ENCODE peak calls at places on chromosomes 3 and 15, in nine cellular contexts. G is fibroblast of mammary gland, Z is body of pancreas, J is tibial nerve, W is AG09309, T is astrocyte of the cerebellum, C is HFF-Myc, L is small intestine, M is GM23338. H is an unnamed sample.

GRCh38 chr3:156642750-156643728 is 31.4 kb upstream of the TIPARP start:
- DNase-seq in G (no peak), Z (no peak), J (no peak), W (no peak), T (no peak), C (no peak), L (no peak), M (peak), H (no peak)

GRCh38 chr3:184255291-184256039 is 5.9 kb downstream of the CAMK2N2 start:
- DNase-seq in G (no peak), Z (no peak), J (no peak), W (no peak), T (no peak), C (no peak), L (no peak), M (no peak), H (no peak)

GRCh38 chr3:99678023-99678422 is 39.6 kb downstream of the COL8A1 start:
- DNase-seq in G (peak), Z (peak), J (no peak), W (peak), T (peak), C (peak), L (no peak), M (no peak), H (no peak)

GRCh38 chr3:181189556-181189955 is 200.0 kb upstream of the DNAJC19 start:
- DNase-seq in G (no peak), Z (no peak), J (no peak), W (no peak), T (no peak), C (no peak), L (no peak), M (no peak), H (no peak)

GRCh38 chr3:157379741-157380140 is 56.9 kb upstream of the PTX3 start:
- DNase-seq in G (no peak), Z (no peak), J (no peak), W (no peak), T (no peak), C (no peak), L (no peak), M (no peak), H (no peak)

GRCh38 chr15:80404057-80404718 is at the start of gene ARNT2:
- DNase-seq in G (no peak), Z (peak), J (no peak), W (no peak), T (no peak), C (no peak), L (no peak), M (peak), H (no peak)

GRCh38 chr15:72890043-72890442 is 106.5 kb upstream of the ADPGK start:
- DNase-seq in G (no peak), Z (no peak), J (no peak), W (no peak), T (no peak), C (no peak), L (no peak), M (no peak), H (no peak)

GRCh38 chr3:128242818-128243601 is 89.7 kb downstream of the EEFSEC start:
- DNase-seq in G (no peak), Z (peak), J (no peak), W (no peak), T (no peak), C (no peak), L (no peak), M (no peak), H (no peak)

GRCh38 chr3:71245052-71245488 is 338.5 kb downstream of the FOXP1 start:
- DNase-seq in G (peak), Z (no peak), J (no peak), W (no peak), T (no peak), C (no peak), L (no peak), M (peak), H (no peak)

GRCh38 chr3:71245971-71246860 is 337.3 kb downstream of the FOXP1 start:
- DNase-seq in G (no peak), Z (no peak), J (no peak), W (no peak), T (no peak), C (no peak), L (peak), M (no peak), H (no peak)

GRCh38 chr3:71243230-71243629 is 340.3 kb downstream of the FOXP1 start:
- DNase-seq in G (no peak), Z (no peak), J (no peak), W (no peak), T (no peak), C (no peak), L (no peak), M (no peak), H (no peak)

GRCh38 chr3:71241981-71242552 is 341.5 kb downstream of the FOXP1 start:
- DNase-seq in G (no peak), Z (no peak), J (no peak), W (no peak), T (no peak), C (no peak), L (no peak), M (no peak), H (no peak)

GRCh38 chr3:71244153-71245051 is 339.1 kb downstream of the FOXP1 start:
- DNase-seq in G (peak), Z (no peak), J (no peak), W (no peak), T (no peak), C (no peak), L (no peak), M (no peak), H (no peak)
- H3K4me3 ChIP-seq in G (peak), Z (no peak), J (peak), W (no peak), T (no peak), C (no peak), L (no peak), M (peak), H (no peak)

DNA sequence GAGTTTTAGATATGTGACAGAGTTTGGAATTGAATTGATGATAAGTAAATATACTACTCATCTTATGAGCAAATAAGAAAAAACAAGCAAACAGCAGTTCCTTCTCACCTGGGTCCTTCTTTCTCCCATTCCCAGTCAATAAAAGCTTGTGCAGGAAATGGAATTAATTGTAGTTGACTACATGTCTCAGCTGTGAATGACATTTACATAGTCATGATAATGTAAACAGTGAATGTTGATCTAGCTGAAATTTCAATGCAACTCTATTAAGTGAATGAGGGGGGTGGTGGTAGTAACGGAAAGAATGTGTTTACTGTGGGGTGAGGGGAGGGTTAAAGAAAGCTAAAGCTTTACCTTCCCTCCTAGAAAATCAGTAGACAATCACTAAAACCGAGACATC is 76.2 kb downstream of the NFKBIZ start:
- DNase-seq in G (no peak), Z (no peak), J (no peak), W (no peak), T (no peak), C (no peak), L (no peak), M (no peak), H (no peak)
- H3K4me3 ChIP-seq in G (no peak), Z (no peak), J (no peak), W (no peak), T (no peak), C (no peak), L (no peak), M (no peak), H (no peak)

GRCh38 chr15:78508272-78508671 is 895 bp downstream of the HYKK start:
- DNase-seq in G (no peak), Z (no peak), J (no peak), W (no peak), T (no peak), C (no peak), L (peak), M (no peak), H (no peak)
- H3K4me3 ChIP-seq in G (peak), Z (peak), J (peak), W (no peak), T (peak), C (peak), L (peak), M (peak), H (peak)

DNA sequence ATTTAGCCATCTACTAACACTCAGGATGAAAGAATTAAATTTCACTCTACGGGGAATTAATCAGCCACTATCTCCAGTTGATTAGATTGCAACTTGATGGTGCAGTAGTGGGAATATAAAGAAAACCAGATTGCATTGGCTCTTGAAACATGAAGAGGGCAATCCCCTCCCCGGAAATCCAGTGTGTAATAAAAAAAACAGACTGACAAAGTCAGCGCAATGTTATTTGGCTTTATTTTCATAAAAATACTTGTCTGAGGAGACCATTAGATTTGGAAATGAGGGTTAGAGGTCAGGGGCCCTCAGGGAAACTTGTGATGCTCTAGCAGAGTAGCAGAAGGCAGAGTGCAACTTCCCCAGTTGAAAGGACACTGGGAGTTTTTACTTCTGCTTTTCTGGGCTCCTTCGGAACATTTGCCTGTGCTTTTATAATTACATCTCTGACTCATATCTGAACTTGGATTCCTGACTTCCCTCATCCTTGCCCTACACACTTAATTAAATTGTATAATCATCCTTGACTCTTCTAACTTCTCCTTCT is 326.8 kb downstream of the TUSC7 start:
- DNase-seq in G (peak), Z (peak), J (peak), W (peak), T (no peak), C (peak), L (peak), M (no peak), H (no peak)
- H3K4me3 ChIP-seq in G (peak), Z (no peak), J (no peak), W (no peak), T (no peak), C (peak), L (no peak), M (no peak), H (no peak)

GRCh38 chr3:172038823-172039222 is 555 bp upstream of the FNDC3B start:
- DNase-seq in G (peak), Z (peak), J (no peak), W (no peak), T (no peak), C (no peak), L (no peak), M (peak), H (no peak)
- H3K4me3 ChIP-seq in G (peak), Z (no peak), J (peak), W (peak), T (peak), C (peak), L (no peak), M (peak), H (peak)

DNA sequence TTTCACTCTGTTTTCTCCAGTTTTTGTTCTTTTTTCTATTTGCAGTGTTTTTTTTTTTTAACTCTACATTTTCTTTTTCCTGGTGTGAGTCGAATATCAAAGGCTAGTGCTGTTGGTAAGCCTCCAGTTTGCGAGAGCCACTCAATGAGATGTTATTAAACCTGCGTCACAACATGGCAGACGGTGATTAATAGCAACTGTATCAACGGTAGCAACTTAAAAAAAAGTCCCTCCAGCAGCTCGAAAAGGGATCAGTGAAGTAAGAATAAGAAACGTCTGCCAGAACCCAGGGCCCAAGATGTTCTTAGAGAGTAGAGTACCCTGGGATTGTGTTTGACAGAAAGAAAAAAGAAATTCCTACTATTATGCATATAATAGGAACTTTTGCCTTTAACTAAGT is 84.1 kb downstream of the MEIS2 start:
- DNase-seq in G (peak), Z (peak), J (no peak), W (peak), T (peak), C (peak), L (no peak), M (no peak), H (no peak)
- H3K4me3 ChIP-seq in G (no peak), Z (no peak), J (no peak), W (no peak), T (no peak), C (no peak), L (no peak), M (no peak), H (no peak)